ENCODE peak calls at places on chromosomes 11 and 22, in eight cellular contexts. O, K, C, N, Q, B, X and G are unnamed samples.

GRCh38 chr22:44097263-44098020 is 73.3 kb downstream of the PARVB start:
- DNase-seq in O (no peak), K (no peak), C (no peak), N (no peak), Q (no peak), B (no peak), X (no peak), G (peak)

GRCh38 chr11:82732348-82732733 is 1.3 kb downstream of the FAM181B start:
- DNase-seq in O (no peak), K (no peak), C (no peak), N (no peak), Q (peak), B (no peak), X (no peak), G (no peak)

GRCh38 chr22:19902245-19902699 is 39.3 kb upstream of the COMT start:
- DNase-seq in O (no peak), K (no peak), C (no peak), N (no peak), Q (no peak), B (no peak), X (no peak), G (no peak)

GRCh38 chr11:61881397-61881796 is 9.9 kb downstream of the FADS3 start:
- DNase-seq in O (peak), K (no peak), C (no peak), N (no peak), Q (peak), B (no peak), X (no peak), G (no peak)

GRCh38 chr22:26777402-26777801 is 120.0 kb downstream of the MIAT start:
- DNase-seq in O (no peak), K (no peak), C (no peak), N (no peak), Q (peak), B (peak), X (no peak), G (no peak)

GRCh38 chr11:19242184-19242932 is 1.6 kb upstream of the E2F8 start:
- DNase-seq in O (peak), K (no peak), C (peak), N (no peak), Q (peak), B (no peak), X (no peak), G (peak)

GRCh38 chr11:69403556-69404215 is 77.8 kb upstream of the LINC01488 start:
- DNase-seq in O (no peak), K (no peak), C (no peak), N (no peak), Q (no peak), B (no peak), X (no peak), G (no peak)

GRCh38 chr11:78418584-78419211 is 1.1 kb upstream of the GAB2 start:
- DNase-seq in O (peak), K (no peak), C (no peak), N (no peak), Q (no peak), B (no peak), X (no peak), G (no peak)

GRCh38 chr11:32888805-32889204 is 3.8 kb upstream of the QSER1 start:
- DNase-seq in O (no peak), K (no peak), C (no peak), N (no peak), Q (no peak), B (no peak), X (no peak), G (no peak)

GRCh38 chr11:95453616-95454118 is 222.7 kb upstream of the SESN3 start:
- DNase-seq in O (no peak), K (no peak), C (no peak), N (peak), Q (no peak), B (peak), X (no peak), G (no peak)

GRCh38 chr11:25742800-25743199 is 589.1 kb upstream of the ANO3 start:
- DNase-seq in O (no peak), K (no peak), C (no peak), N (no peak), Q (no peak), B (no peak), X (no peak), G (no peak)

GRCh38 chr11:11043676-11044075 is 185.8 kb upstream of the ZBED5 start:
- DNase-seq in O (no peak), K (no peak), C (no peak), N (no peak), Q (no peak), B (no peak), X (no peak), G (no peak)

GRCh38 chr11:73343076-73343833 is 32.9 kb upstream of the RELT start:
- DNase-seq in O (no peak), K (no peak), C (no peak), N (no peak), Q (peak), B (no peak), X (no peak), G (no peak)

GRCh38 chr11:78416285-78417174 is 1.1 kb downstream of the GAB2 start:
- DNase-seq in O (peak), K (no peak), C (peak), N (peak), Q (peak), B (peak), X (peak), G (peak)

GRCh38 chr11:13278620-13279486 is 1.3 kb downstream of the BMAL1 start:
- DNase-seq in O (peak), K (no peak), C (peak), N (no peak), Q (peak), B (no peak), X (no peak), G (peak)

GRCh38 chr11:117478126-117478856 is 150.6 kb downstream of the CEP164 start:
- DNase-seq in O (no peak), K (no peak), C (peak), N (no peak), Q (no peak), B (no peak), X (no peak), G (no peak)

GRCh38 chr22:44850946-44851345 is 98.6 kb downstream of the ARHGAP8 start:
- DNase-seq in O (no peak), K (no peak), C (no peak), N (no peak), Q (no peak), B (no peak), X (no peak), G (peak)

GRCh38 chr11:114082767-114083181 is 23.3 kb downstream of the ZBTB16 start:
- DNase-seq in O (no peak), K (no peak), C (no peak), N (no peak), Q (no peak), B (peak), X (no peak), G (peak)

GRCh38 chr11:2510626-2511402 is 66.0 kb downstream of the KCNQ1 start:
- DNase-seq in O (no peak), K (no peak), C (peak), N (peak), Q (no peak), B (no peak), X (no peak), G (peak)

GRCh38 chr11:18455686-18456372 is at the start of gene LDHAL6A:
- DNase-seq in O (no peak), K (no peak), C (no peak), N (no peak), Q (peak), B (peak), X (no peak), G (no peak)

GRCh38 chr11:61007383-61007970 is 36.0 kb downstream of the CD6 start:
- DNase-seq in O (no peak), K (no peak), C (peak), N (no peak), Q (peak), B (no peak), X (no peak), G (no peak)

GRCh38 chr11:2807801-2808241 is 77.8 kb downstream of the CDKN1C start:
- DNase-seq in O (no peak), K (no peak), C (peak), N (peak), Q (no peak), B (no peak), X (no peak), G (peak)

GRCh38 chr11:71339178-71339881 is 87.0 kb upstream of the SHANK2 start:
- DNase-seq in O (no peak), K (no peak), C (no peak), N (peak), Q (no peak), B (no peak), X (no peak), G (peak)

GRCh38 chr11:9362393-9362863 is 22.0 kb upstream of the IPO7 start:
- DNase-seq in O (no peak), K (no peak), C (no peak), N (no peak), Q (peak), B (peak), X (no peak), G (no peak)

GRCh38 chr11:84901986-84902385 is 725.2 kb downstream of the DLG2 start:
- DNase-seq in O (no peak), K (no peak), C (no peak), N (no peak), Q (no peak), B (no peak), X (no peak), G (no peak)

GRCh38 chr11:19398273-19398672 is 157.5 kb upstream of the E2F8 start:
- DNase-seq in O (no peak), K (no peak), C (no peak), N (no peak), Q (no peak), B (no peak), X (no peak), G (no peak)

GRCh38 chr22:43378011-43378704 is 33.7 kb upstream of the MPPED1 start:
- DNase-seq in O (no peak), K (peak), C (peak), N (peak), Q (no peak), B (no peak), X (no peak), G (no peak)

GRCh38 chr11:121688860-121689614 is 236.3 kb upstream of the SORL1-AS1 start:
- DNase-seq in O (no peak), K (no peak), C (no peak), N (no peak), Q (peak), B (no peak), X (no peak), G (no peak)

GRCh38 chr22:45212992-45213751 is 27.5 kb downstream of the KIAA0930 start:
- DNase-seq in O (no peak), K (no peak), C (peak), N (no peak), Q (no peak), B (no peak), X (no peak), G (peak)

GRCh38 chr11:34395916-34396555 is 38.2 kb upstream of the ABTB2 start:
- DNase-seq in O (peak), K (no peak), C (no peak), N (no peak), Q (no peak), B (no peak), X (no peak), G (no peak)

GRCh38 chr11:2576116-2576515 is 123.7 kb downstream of the KCNQ1OT1 start:
- DNase-seq in O (no peak), K (no peak), C (peak), N (no peak), Q (no peak), B (no peak), X (no peak), G (peak)

GRCh38 chr11:114847599-114847998 is 169.3 kb downstream of the NXPE2 start:
- DNase-seq in O (no peak), K (no peak), C (no peak), N (no peak), Q (peak), B (no peak), X (no peak), G (no peak)

GRCh38 chr22:44839721-44840120 is 87.3 kb downstream of the ARHGAP8 start:
- DNase-seq in O (no peak), K (no peak), C (no peak), N (no peak), Q (no peak), B (no peak), X (no peak), G (no peak)

GRCh38 chr22:32573991-32574390 is 99.4 kb downstream of the FBXO7 start:
- DNase-seq in O (no peak), K (no peak), C (no peak), N (no peak), Q (no peak), B (no peak), X (no peak), G (no peak)

GRCh38 chr11:10540546-10540914 is 457 bp downstream of the RNF141 start:
- DNase-seq in O (peak), K (no peak), C (no peak), N (peak), Q (peak), B (peak), X (no peak), G (no peak)

GRCh38 chr11:111633248-111633647 is 31.0 kb downstream of the SIK2 start:
- DNase-seq in O (no peak), K (no peak), C (no peak), N (no peak), Q (no peak), B (no peak), X (no peak), G (no peak)

GRCh38 chr11:73358071-73358470 is 18.1 kb upstream of the RELT start:
- DNase-seq in O (no peak), K (no peak), C (no peak), N (no peak), Q (no peak), B (no peak), X (no peak), G (no peak)

GRCh38 chr11:2837096-2837601 is 48.4 kb downstream of the CDKN1C start:
- DNase-seq in O (no peak), K (no peak), C (peak), N (peak), Q (peak), B (peak), X (no peak), G (no peak)

GRCh38 chr11:2343502-2343901 is 33.6 kb upstream of the CD81 start:
- DNase-seq in O (no peak), K (no peak), C (no peak), N (no peak), Q (no peak), B (no peak), X (no peak), G (no peak)

DNA sequence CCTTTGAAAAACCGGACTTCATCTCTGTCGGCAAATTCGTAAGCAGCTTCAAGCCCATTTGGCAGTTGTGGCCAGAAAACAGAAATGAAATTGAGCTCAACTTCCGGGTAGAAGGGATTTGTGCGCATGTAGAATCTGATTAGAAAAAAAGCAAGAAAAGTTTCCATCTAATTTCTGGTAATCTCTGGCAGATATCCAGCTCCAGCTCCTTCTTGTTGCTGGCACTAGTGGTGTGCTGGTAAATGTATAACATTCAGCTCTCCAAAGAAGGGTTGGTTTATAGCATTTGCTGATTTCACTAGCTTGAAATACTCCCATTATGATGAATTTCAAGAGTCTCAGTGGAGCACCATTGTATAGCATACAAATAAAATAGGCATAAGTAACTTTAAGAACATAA is 5.4 kb downstream of the MMP1 start:
- DNase-seq in O (no peak), K (no peak), C (no peak), N (no peak), Q (no peak), B (no peak), X (no peak), G (no peak)
- TF ChIP-seq CTCF in O (no peak), K (no peak), C (no peak), N (no peak), Q (no peak), B (no peak), X (no peak), G (no peak)

DNA sequence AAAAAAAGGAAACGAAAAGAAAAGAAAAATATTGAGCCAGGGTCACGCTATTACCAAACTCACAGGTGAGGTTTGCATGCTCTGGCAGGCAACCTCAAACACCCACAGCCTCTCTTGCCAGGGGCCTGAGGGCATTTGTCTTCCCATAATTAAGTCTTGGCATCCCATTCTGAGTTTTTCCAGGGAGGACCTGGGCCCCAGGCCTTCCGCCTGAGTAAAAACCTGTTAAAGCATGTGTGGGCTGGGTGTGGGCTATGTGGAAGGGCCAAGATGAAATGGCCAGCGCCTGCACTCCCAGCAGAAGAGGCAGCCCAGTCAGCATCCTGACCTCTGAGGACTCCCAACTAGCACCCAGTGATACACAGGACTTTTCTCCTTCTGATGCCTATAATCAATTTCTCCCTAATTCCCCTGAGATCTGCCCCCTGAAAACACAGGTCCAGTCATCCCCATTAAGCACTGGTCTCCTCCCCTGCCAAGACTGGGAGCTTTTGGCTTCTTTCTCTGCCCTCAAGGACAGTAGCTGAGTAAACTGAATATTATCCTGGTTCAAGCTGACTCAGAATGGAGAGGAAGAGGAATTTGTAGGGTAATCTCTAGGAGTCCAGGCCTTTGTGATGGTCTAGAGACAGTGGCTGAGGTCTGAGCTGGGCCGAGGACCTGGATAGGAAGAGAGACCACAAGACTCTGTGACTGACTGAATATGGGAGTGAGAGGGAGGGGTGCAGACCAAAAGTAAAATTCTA is 35.6 kb upstream of the ACER3 start:
- DNase-seq in O (peak), K (no peak), C (no peak), N (no peak), Q (no peak), B (peak), X (no peak), G (no peak)
- TF ChIP-seq POLR2AphosphoS5 in O (no peak), K (no peak), C (no peak), N (no peak), Q (no peak), B (no peak), X (no peak), G (no peak)

GRCh38 chr11:92070026-92070889 is 154.4 kb upstream of the FAT3 start:
- DNase-seq in O (no peak), K (no peak), C (no peak), N (no peak), Q (peak), B (no peak), X (no peak), G (no peak)
- TF ChIP-seq CTCF in O (no peak), K (no peak), C (no peak), N (no peak), Q (peak), B (no peak), X (no peak), G (no peak)

GRCh38 chr22:47292546-47293320 is 530.3 kb downstream of the TBC1D22A start:
- DNase-seq in O (no peak), K (no peak), C (no peak), N (peak), Q (no peak), B (no peak), X (no peak), G (no peak)
- TF ChIP-seq POLR2AphosphoS5 in O (no peak), K (no peak), C (no peak), N (peak), Q (no peak), B (no peak), X (no peak), G (peak)

DNA sequence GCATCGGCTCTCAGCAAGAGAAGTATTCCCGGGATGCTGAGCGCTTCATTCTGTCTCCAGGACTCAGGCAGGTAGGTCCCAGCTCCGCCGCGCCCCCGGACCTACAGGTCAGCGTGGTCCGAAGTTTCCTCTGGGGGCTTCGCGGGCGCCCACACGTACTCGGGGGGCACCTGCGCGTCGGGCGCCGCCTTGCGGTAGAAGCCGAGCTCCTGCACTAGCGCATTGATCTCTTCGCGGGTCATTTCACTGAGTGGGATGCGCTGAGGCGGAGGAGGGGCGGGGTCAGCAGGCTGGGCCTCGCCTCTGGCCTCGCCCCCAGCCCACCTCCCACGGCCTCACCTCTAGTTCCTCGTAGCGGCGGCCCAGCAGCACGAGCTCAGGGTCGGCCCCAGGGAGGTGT is 2.5 kb downstream of the SELENOM start:
- DNase-seq in O (no peak), K (no peak), C (no peak), N (no peak), Q (peak), B (no peak), X (no peak), G (peak)
- TF ChIP-seq CTCF in O (peak), K (peak), C (no peak), N (peak), Q (peak), B (no peak), X (no peak), G (peak)

GRCh38 chr11:47378836-47379170 is 456 bp upstream of the SPI1 start:
- DNase-seq in O (no peak), K (no peak), C (no peak), N (no peak), Q (no peak), B (no peak), X (no peak), G (peak)
- TF ChIP-seq POLR2AphosphoS5 in O (no peak), K (peak), C (no peak), N (no peak), Q (no peak), B (no peak), X (no peak), G (no peak)

DNA sequence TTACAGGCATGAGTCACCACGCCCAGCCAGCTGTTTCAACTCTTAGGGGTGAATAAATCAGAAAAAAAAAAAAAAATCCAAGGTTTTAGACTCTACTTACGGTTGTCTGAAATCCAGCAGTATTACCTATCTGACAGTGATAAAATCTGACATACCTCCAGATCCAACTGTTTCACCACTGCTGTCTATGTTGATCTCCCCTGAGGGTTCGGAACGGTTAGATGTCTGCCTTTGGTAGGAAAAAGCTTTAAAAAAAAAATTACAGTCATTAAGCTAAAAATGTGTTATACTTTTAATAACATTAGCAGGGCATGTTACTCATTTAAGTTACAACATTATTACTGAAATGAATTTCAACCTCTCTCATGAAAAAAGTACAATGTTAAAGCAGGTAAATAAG is 21.1 kb downstream of the NCAPD3 start:
- DNase-seq in O (no peak), K (no peak), C (no peak), N (no peak), Q (no peak), B (no peak), X (no peak), G (no peak)
- TF ChIP-seq CTCF in O (no peak), K (no peak), C (no peak), N (no peak), Q (no peak), B (no peak), X (no peak), G (no peak)